ENCODE peak calls at places on chromosomes 12 and 14, in four cellular contexts. X is tibial nerve, H is A549, Q is aorta. O is an unnamed sample.

GRCh38 chr14:66038214-66038977 is 447.8 kb upstream of the CCDC196 start:
- DNase-seq in X (peak), H (peak), Q (peak), O (no peak)

GRCh38 chr14:24274101-24274543 is 2.7 kb upstream of the RABGGTA start:
- DNase-seq in Q (no peak), H (no peak), X (no peak), O (no peak)

GRCh38 chr14:104348741-104349140 is 210.4 kb downstream of the KIF26A start:
- DNase-seq in X (no peak), Q (no peak), H (no peak), O (no peak)

GRCh38 chr14:60178820-60179219 is 13.6 kb upstream of the DHRS7 start:
- DNase-seq in H (no peak), Q (no peak), X (no peak), O (no peak)

GRCh38 chr14:68703093-68703492 is 89.8 kb downstream of the ZFP36L1 start:
- DNase-seq in Q (peak), H (peak), X (no peak), O (no peak)

GRCh38 chr14:22848391-22849164 is 12.2 kb downstream of the MMP14 start:
- DNase-seq in X (peak), H (no peak), Q (peak), O (peak)

GRCh38 chr14:74980746-74981661 is 21.7 kb upstream of the EIF2B2 start:
- DNase-seq in H (no peak), X (no peak), Q (peak), O (no peak)

GRCh38 chr12:25236190-25236589 is 14.5 kb downstream of the KRAS start:
- DNase-seq in Q (no peak), X (no peak), H (no peak), O (no peak)

GRCh38 chr12:54419088-54419887 is at the start of gene ITGA5:
- DNase-seq in H (peak), X (peak), Q (peak), O (no peak)

GRCh38 chr14:88026890-88027289 is 22.0 kb downstream of the GPR65 start:
- DNase-seq in Q (no peak), H (no peak), X (no peak), O (no peak)

GRCh38 chr12:12442548-12443071 is 85.7 kb downstream of the BORCS5 start:
- DNase-seq in X (no peak), H (no peak), Q (no peak), O (no peak)

GRCh38 chr14:94102768-94103482 is 7.6 kb upstream of the IFI27 start:
- DNase-seq in H (no peak), Q (no peak), X (no peak), O (no peak)

GRCh38 chr14:38882533-38882932 is 220.5 kb downstream of the SEC23A start:
- DNase-seq in Q (no peak), X (no peak), H (no peak), O (no peak)

GRCh38 chr12:94874086-94874985 is 129.2 kb downstream of the NDUFA12 start:
- DNase-seq in X (no peak), Q (no peak), H (no peak), O (no peak)

GRCh38 chr12:94873368-94874085 is 130.0 kb downstream of the NDUFA12 start:
- DNase-seq in H (no peak), X (no peak), Q (no peak), O (no peak)

GRCh38 chr12:94870511-94870910 is 133.0 kb downstream of the NDUFA12 start:
- DNase-seq in H (no peak), Q (no peak), X (no peak), O (no peak)

GRCh38 chr12:94872671-94873367 is 130.7 kb downstream of the NDUFA12 start:
- DNase-seq in H (no peak), Q (no peak), X (no peak), O (no peak)

GRCh38 chr12:94872007-94872653 is 131.4 kb downstream of the NDUFA12 start:
- DNase-seq in H (no peak), X (no peak), Q (no peak), O (no peak)
- H3K27ac ChIP-seq in H (no peak), X (no peak), Q (no peak), O (no peak)

GRCh38 chr12:76038176-76038575 is 6.6 kb upstream of the PHLDA1 start:
- DNase-seq in X (no peak), Q (no peak), H (no peak), O (no peak)
- H3K27ac ChIP-seq in X (no peak), Q (no peak), H (no peak), O (no peak)

GRCh38 chr12:125983094-125983783 is 918.0 kb downstream of the AACS start:
- DNase-seq in H (peak), Q (peak), X (peak), O (no peak)
- H3K27ac ChIP-seq in H (no peak), Q (no peak), X (no peak), O (no peak)

GRCh38 chr14:64680675-64681060 is 23.6 kb upstream of the PLEKHG3 start:
- DNase-seq in X (no peak), Q (no peak), H (no peak), O (no peak)

GRCh38 chr14:64683264-64683663 is 21.0 kb upstream of the PLEKHG3 start:
- DNase-seq in X (no peak), Q (no peak), H (no peak), O (peak)

GRCh38 chr14:64682173-64682710 is 22.0 kb upstream of the PLEKHG3 start:
- DNase-seq in H (peak), Q (peak), X (peak), O (peak)

GRCh38 chr14:64682843-64683242 is 21.4 kb upstream of the PLEKHG3 start:
- DNase-seq in X (no peak), Q (no peak), H (no peak), O (no peak)

DNA sequence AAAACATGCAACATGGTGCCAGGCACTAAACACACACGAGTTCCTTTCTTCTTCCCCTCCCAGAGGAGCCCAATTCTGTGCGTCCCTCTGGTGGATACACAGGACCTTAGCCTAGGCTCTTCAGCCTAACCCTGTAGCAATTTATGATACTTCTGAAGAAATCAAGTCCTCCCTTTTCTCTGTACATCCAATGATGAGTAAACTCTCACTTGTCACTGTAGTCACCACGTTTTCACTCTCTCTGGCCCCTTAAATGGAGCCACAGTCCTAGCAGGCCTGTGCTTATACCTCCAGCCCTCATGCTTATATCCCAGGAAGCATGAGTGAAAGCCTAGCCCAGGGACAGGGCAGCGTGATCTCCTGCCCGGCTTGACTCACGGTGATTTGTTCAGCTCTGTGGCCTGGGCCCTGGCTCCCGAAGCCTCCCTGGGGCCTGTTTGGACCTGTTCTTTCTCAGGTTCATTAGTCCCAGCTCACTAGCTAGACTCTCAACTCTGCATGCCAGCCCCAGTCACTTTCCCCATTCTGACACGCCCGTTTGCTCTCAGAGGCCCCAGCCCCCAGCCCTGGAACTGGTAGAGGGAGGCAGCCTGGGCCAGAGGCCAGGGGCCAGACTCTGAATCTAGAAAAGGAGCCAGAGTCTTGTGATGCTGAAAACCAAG is 24.1 kb upstream of the PLEKHG3 start:
- DNase-seq in Q (peak), X (no peak), H (peak), O (peak)
- H3K27ac ChIP-seq in Q (peak), X (peak), H (peak), O (peak)

GRCh38 chr12:3216726-3217682 is 139.8 kb downstream of the TSPAN9 start:
- DNase-seq in Q (peak), H (no peak), X (no peak), O (no peak)

GRCh38 chr12:3216097-3216496 is 138.9 kb downstream of the TSPAN9 start:
- DNase-seq in Q (no peak), X (no peak), H (no peak), O (no peak)

GRCh38 chr12:3218846-3219632 is 141.9 kb downstream of the TSPAN9 start:
- DNase-seq in Q (no peak), H (no peak), X (no peak), O (no peak)

GRCh38 chr12:3218150-3218845 is 141.1 kb downstream of the TSPAN9 start:
- DNase-seq in X (peak), H (no peak), Q (peak), O (no peak)

GRCh38 chr12:3217683-3218079 is 140.5 kb downstream of the TSPAN9 start:
- DNase-seq in X (no peak), H (no peak), Q (no peak), O (no peak)
- H3K27ac ChIP-seq in X (peak), H (no peak), Q (peak), O (no peak)

O was measured in caudate nucleus.